ENCODE peak calls at places on chromosomes 4 and X, in nine cellular contexts. L, T, M, Z, K, D, H, C and O are unnamed samples.

GRCh38 chr4:39528056-39528465 is 822 bp upstream of the UGDH start:
- DNase-seq in L (no peak), T (no peak), M (no peak), Z (no peak), K (no peak), D (no peak), H (no peak), C (no peak), O (peak)

GRCh38 chrX:120332394-120332793 is 21.1 kb upstream of the TMEM255A start:
- DNase-seq in L (no peak), T (no peak), M (no peak), Z (no peak), K (no peak), D (no peak), H (no peak), C (no peak), O (no peak)

GRCh38 chrX:151082077-151082948 is 94.1 kb upstream of the GPR50 start:
- DNase-seq in L (peak), T (peak), M (peak), Z (peak), K (peak), D (peak), H (peak), C (no peak), O (peak)

GRCh38 chr4:80321776-80322175 is 13.8 kb upstream of the CFAP299 start:
- DNase-seq in L (no peak), T (no peak), M (no peak), Z (no peak), K (no peak), D (no peak), H (no peak), C (no peak), O (no peak)

GRCh38 chr4:108619372-108620100 is 840 bp upstream of the RPL34 start:
- DNase-seq in L (no peak), T (no peak), M (no peak), Z (no peak), K (no peak), D (no peak), H (peak), C (no peak), O (no peak)

GRCh38 chr4:38868055-38868965 is 704 bp downstream of the FAM114A1 start:
- DNase-seq in L (peak), T (no peak), M (no peak), Z (peak), K (peak), D (peak), H (no peak), C (no peak), O (peak)

GRCh38 chr4:143186202-143186601 is 1.5 kb downstream of the USP38 start:
- DNase-seq in L (no peak), T (peak), M (peak), Z (no peak), K (no peak), D (no peak), H (no peak), C (no peak), O (no peak)

GRCh38 chrX:49250578-49250977 is 13.9 kb downstream of the FOXP3 start:
- DNase-seq in L (no peak), T (no peak), M (no peak), Z (no peak), K (no peak), D (no peak), H (no peak), C (no peak), O (no peak)

GRCh38 chr4:2426711-2427275 is 8.0 kb downstream of the CFAP99 start:
- DNase-seq in L (no peak), T (no peak), M (no peak), Z (no peak), K (no peak), D (no peak), H (no peak), C (no peak), O (no peak)

GRCh38 chrX:72046447-72046846 is 85.3 kb downstream of the RTL5 start:
- DNase-seq in L (no peak), T (no peak), M (no peak), Z (no peak), K (no peak), D (no peak), H (no peak), C (no peak), O (no peak)

GRCh38 chr4:91734682-91735081 is 569.1 kb upstream of the GRID2 start:
- DNase-seq in L (no peak), T (no peak), M (no peak), Z (no peak), K (no peak), D (no peak), H (no peak), C (no peak), O (no peak)

GRCh38 chrX:152642931-152643525 is 5.3 kb downstream of the GABRQ start:
- DNase-seq in L (no peak), T (no peak), M (no peak), Z (no peak), K (no peak), D (no peak), H (no peak), C (no peak), O (no peak)

GRCh38 chr4:31538877-31539276 is 818.7 kb downstream of the PCDH7 start:
- DNase-seq in L (no peak), T (no peak), M (peak), Z (no peak), K (no peak), D (no peak), H (no peak), C (no peak), O (no peak)

GRCh38 chr4:74675673-74676279 is 118.5 kb downstream of the BTC start:
- DNase-seq in L (peak), T (no peak), M (peak), Z (peak), K (peak), D (no peak), H (peak), C (no peak), O (no peak)

GRCh38 chr4:1192091-1192492 is 19.7 kb upstream of the SPON2 start:
- DNase-seq in L (peak), T (peak), M (peak), Z (peak), K (peak), D (peak), H (peak), C (no peak), O (peak)

GRCh38 chr4:176340871-176341685 is 21.3 kb downstream of the SPCS3 start:
- DNase-seq in L (no peak), T (no peak), M (peak), Z (peak), K (no peak), D (no peak), H (peak), C (no peak), O (no peak)

GRCh38 chr4:89295415-89295927 is 12.1 kb downstream of the GPRIN3 start:
- DNase-seq in L (no peak), T (no peak), M (no peak), Z (no peak), K (no peak), D (no peak), H (no peak), C (no peak), O (no peak)

DNA sequence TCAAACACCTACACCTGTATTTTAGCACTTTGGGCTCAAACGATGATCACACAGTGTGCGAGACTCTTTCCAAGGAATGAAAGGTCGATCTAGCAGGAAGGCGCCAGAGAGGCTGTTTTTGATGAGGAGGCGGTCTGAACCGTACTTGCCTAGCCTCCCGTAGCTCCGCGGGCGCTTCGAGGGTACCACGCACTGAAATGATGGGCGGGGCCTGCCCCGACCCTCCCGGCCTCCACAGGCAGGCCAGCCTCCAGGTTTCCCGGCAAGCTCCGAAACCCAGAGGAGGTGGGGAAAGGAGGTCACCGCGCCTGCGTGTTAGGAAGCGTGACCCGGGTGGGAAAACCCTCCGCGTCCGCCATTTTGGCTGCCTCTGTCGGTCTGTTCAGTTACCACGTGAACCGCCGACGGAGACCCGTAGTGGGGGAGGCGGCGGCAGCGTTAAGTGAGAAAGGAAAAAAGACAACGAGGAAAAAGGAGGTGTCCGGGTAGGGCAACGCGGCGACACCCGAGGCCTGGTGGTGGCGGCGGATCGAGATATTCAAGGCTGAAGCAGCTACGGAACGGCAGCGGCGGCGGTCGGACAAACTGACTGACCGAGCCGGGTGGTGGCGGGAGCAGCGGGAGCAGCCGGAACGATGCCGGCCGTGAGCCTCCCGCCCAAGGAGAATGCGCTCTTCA is at the start of gene NAA15:
- DNase-seq in L (peak), T (peak), M (peak), Z (peak), K (peak), D (peak), H (peak), C (peak), O (peak)
- TF ChIP-seq POLR2A in L (peak), T (peak), M (peak), Z (peak), K (peak), D (peak), H (peak), C (no peak), O (no peak)

GRCh38 chr4:184395451-184395917 is 78.9 kb downstream of the IRF2 start:
- DNase-seq in L (no peak), T (no peak), M (no peak), Z (no peak), K (no peak), D (no peak), H (no peak), C (no peak), O (no peak)
- H3K4me3 ChIP-seq in L (no peak), T (no peak), M (peak), Z (no peak), K (no peak), D (no peak), H (no peak), C (no peak), O (no peak)

GRCh38 chrX:43664708-43665107 is 8.6 kb downstream of the MAOA start:
- DNase-seq in L (no peak), T (no peak), M (no peak), Z (no peak), K (no peak), D (no peak), H (no peak), C (no peak), O (no peak)
- TF ChIP-seq CTCF in L (no peak), T (no peak), M (no peak), Z (no peak), K (no peak), D (no peak), H (no peak), C (no peak), O (no peak)

GRCh38 chrX:50484662-50485061 is 14.0 kb upstream of the DGKK start:
- DNase-seq in L (no peak), T (no peak), M (no peak), Z (no peak), K (no peak), D (no peak), H (no peak), C (no peak), O (no peak)
- TF ChIP-seq POLR2A in L (no peak), T (no peak), M (no peak), Z (no peak), K (no peak), D (no peak), H (no peak), C (no peak), O (no peak)